ENCODE peak calls at places on chromosome 7, in eight cellular contexts. A is nephron progenitor cell; T is stimulated activated CD4-positive, alpha-beta T cell treated with anti-CD3 and anti-CD28 coated beads, Interleukin-15, amount 100 ng/mL, for 1 hour; X is COR-L47; L is hypothalamus; F is BJ; R is GM19239; K is anterior cingulate cortex. C is an unnamed sample.

GRCh38 chr7:100446040-100446439 is 9.7 kb upstream of the PPP1R35 start:
- DNase-seq in A (no peak), T (no peak), X (no peak), L (no peak), F (no peak), R (no peak), K (no peak), C (no peak)

GRCh38 chr7:418636-419280 is 100.9 kb downstream of the PDGFA start:
- DNase-seq in A (no peak), T (no peak), X (no peak), L (peak; percentile 39), F (no peak), R (no peak), K (peak; percentile 68), C (no peak)

GRCh38 chr7:673681-674453 is 52.6 kb upstream of the DNAAF5 start:
- DNase-seq in A (no peak), T (no peak), X (no peak), L (no peak), F (no peak), R (no peak), K (no peak), C (no peak)

GRCh38 chr7:132548489-132549078 is 27.7 kb downstream of the PLXNA4 start:
- DNase-seq in A (no peak), T (no peak), X (no peak), L (no peak), F (peak; percentile 27), R (no peak), K (no peak), C (no peak)

GRCh38 chr7:70700935-70701425 is 431.0 kb upstream of the GALNT17 start:
- DNase-seq in A (peak; percentile 20), T (no peak), X (no peak), L (no peak), F (no peak), R (no peak), K (no peak), C (no peak)

GRCh38 chr7:29406366-29406765 is 157.3 kb upstream of the PRR15 start:
- DNase-seq in A (no peak), T (no peak), X (no peak), L (no peak), F (no peak), R (no peak), K (no peak), C (no peak)

GRCh38 chr7:137287651-137288258 is 55.8 kb downstream of the PTN start:
- DNase-seq in A (no peak), T (no peak), X (no peak), L (no peak), F (no peak), R (no peak), K (no peak), C (no peak)

GRCh38 chr7:823639-824038 is 8.6 kb upstream of the SUN1 start:
- DNase-seq in A (no peak), T (no peak), X (peak; percentile 11), L (no peak), F (no peak), R (no peak), K (no peak), C (no peak)

GRCh38 chr7:2355079-2356008 is 717 bp downstream of the EIF3B start:
- DNase-seq in A (peak; percentile 39), T (no peak), X (no peak), L (no peak), F (no peak), R (no peak), K (no peak), C (no peak)

GRCh38 chr7:31307941-31308340 is 32.6 kb downstream of the NEUROD6 start:
- DNase-seq in A (no peak), T (no peak), X (no peak), L (no peak), F (no peak), R (no peak), K (no peak), C (no peak)

GRCh38 chr7:156475666-156476065 is 164.9 kb upstream of the RNF32 start:
- DNase-seq in A (no peak), T (no peak), X (no peak), L (no peak), F (no peak), R (no peak), K (no peak), C (no peak)

GRCh38 chr7:42886129-42886528 is 25.7 kb downstream of the C7orf25 start:
- DNase-seq in A (no peak), T (no peak), X (no peak), L (no peak), F (no peak), R (no peak), K (no peak), C (no peak)

GRCh38 chr7:288671-289101 is 1.3 kb upstream of the FOXL3 start:
- DNase-seq in A (no peak), T (no peak), X (no peak), L (no peak), F (no peak), R (no peak), K (no peak), C (no peak)

GRCh38 chr7:98643232-98643985 is 26.3 kb downstream of the NPTX2 start:
- DNase-seq in A (no peak), T (no peak), X (no peak), L (no peak), F (no peak), R (no peak), K (no peak), C (no peak)

GRCh38 chr7:522071-522937 is 2.7 kb upstream of the PDGFA start:
- DNase-seq in A (peak; percentile 63), T (no peak), X (peak; percentile 31), L (no peak), F (no peak), R (peak; percentile 62), K (no peak), C (no peak)

GRCh38 chr7:22153427-22154106 is 203.4 kb downstream of the RAPGEF5 start:
- DNase-seq in A (no peak), T (no peak), X (no peak), L (no peak), F (no peak), R (no peak), K (no peak), C (no peak)

GRCh38 chr7:111438369-111439289 is 123.7 kb downstream of the IMMP2L start:
- DNase-seq in A (peak; percentile 19), T (no peak), X (no peak), L (no peak), F (no peak), R (no peak), K (no peak), C (peak; percentile 28)

GRCh38 chr7:125085084-125085483 is 155.5 kb upstream of the POT1 start:
- DNase-seq in A (no peak), T (no peak), X (no peak), L (no peak), F (no peak), R (no peak), K (no peak), C (no peak)

GRCh38 chr7:141178486-141179135 is 104.7 kb downstream of the TMEM178B start:
- DNase-seq in A (no peak), T (no peak), X (no peak), L (no peak), F (no peak), R (no peak), K (no peak), C (no peak)

GRCh38 chr7:92695308-92696261 is 105.4 kb upstream of the FAM133B start:
- DNase-seq in A (peak; percentile 58), T (no peak), X (no peak), L (no peak), F (peak; percentile 76), R (no peak), K (no peak), C (peak; percentile 86)

GRCh38 chr7:43469051-43469450 is 113.9 kb upstream of the STK17A start:
- DNase-seq in A (no peak), T (no peak), X (no peak), L (no peak), F (no peak), R (no peak), K (no peak), C (no peak)

GRCh38 chr7:33750177-33750576 is 155.2 kb upstream of the BMPER start:
- DNase-seq in A (no peak), T (no peak), X (no peak), L (no peak), F (no peak), R (no peak), K (no peak), C (peak; percentile 41)